ENCODE peak calls at places on chromosomes 7 and 10, in seven cellular contexts. J is colonic mucosa, C is brain microvascular endothelial cell, X is cardiac muscle cell, H is fibroblast of the aortic adventitia, P is left lung, L is cardiac fibroblast. R is an unnamed sample.

GRCh38 chr10:15310776-15311175 is 60.3 kb downstream of the FAM171A1 start:
- DNase-seq in H (no peak), J (no peak), C (no peak), L (no peak), X (no peak), P (no peak), R (no peak)

GRCh38 chr7:116269466-116269865 is 59.1 kb downstream of the TES start:
- DNase-seq in J (no peak), P (no peak), L (no peak), H (no peak), C (no peak), X (no peak), R (no peak)

GRCh38 chr7:130996841-130997231 is 262.8 kb upstream of the KLF14 start:
- DNase-seq in L (no peak), C (peak; percentile 34), P (no peak), J (peak; percentile 89), X (peak; percentile 42), H (peak; percentile 58), R (no peak)

GRCh38 chr10:62075912-62076311 is 174.4 kb downstream of the ARID5B start:
- DNase-seq in C (no peak), P (no peak), H (no peak), L (no peak), X (no peak), J (no peak), R (no peak)

GRCh38 chr7:20219446-20220292 is 2.5 kb upstream of the MACC1 start:
- DNase-seq in J (peak; percentile 88), P (peak; percentile 81), C (peak; percentile 98), H (peak; percentile 93), L (peak; percentile 90), X (peak; percentile 94), R (peak; percentile 53)

GRCh38 chr10:49628599-49628998 is 14.8 kb downstream of the CHAT start:
- DNase-seq in L (no peak), J (no peak), P (peak; percentile 16), C (no peak), H (no peak), X (no peak), R (no peak)

GRCh38 chr7:29290829-29291228 is 96.3 kb downstream of the CHN2 start:
- DNase-seq in J (no peak), H (no peak), L (no peak), P (no peak), C (no peak), X (no peak), R (no peak)

GRCh38 chr10:21527634-21528451 is 2.4 kb upstream of the SKIDA1 start:
- DNase-seq in P (no peak), X (peak; percentile 54), J (no peak), H (peak; percentile 62), C (no peak), L (peak; percentile 53), R (no peak)

GRCh38 chr7:69531050-69531449 is 67.2 kb upstream of the AUTS2 start:
- DNase-seq in J (no peak), H (no peak), C (no peak), P (no peak), L (no peak), X (no peak), R (no peak)

GRCh38 chr10:57320416-57320815 is 947.3 kb downstream of the IPMK start:
- DNase-seq in J (no peak), L (no peak), H (no peak), X (no peak), C (no peak), P (no peak), R (no peak)

GRCh38 chr10:100347568-100348195 is 649 bp downstream of the SCD start:
- DNase-seq in C (no peak), J (peak; percentile 28), P (no peak), L (no peak), H (no peak), X (no peak), R (no peak)

GRCh38 chr7:3092468-3092867 is 48.8 kb upstream of the CARD11 start:
- DNase-seq in J (peak; percentile 22), H (no peak), L (no peak), X (no peak), P (peak; percentile 35), C (peak; percentile 27), R (no peak)

GRCh38 chr7:33792041-33792440 is 113.3 kb upstream of the BMPER start:
- DNase-seq in C (no peak), P (no peak), L (no peak), X (no peak), H (no peak), J (no peak), R (no peak)

GRCh38 chr7:98196706-98197605 is 14.3 kb upstream of the BHLHA15 start:
- DNase-seq in J (no peak), H (no peak), P (no peak), L (no peak), C (no peak), X (no peak), R (no peak)

GRCh38 chr7:98194672-98195457 is 16.4 kb upstream of the BHLHA15 start:
- DNase-seq in H (no peak), P (no peak), J (no peak), L (no peak), X (no peak), C (peak; percentile 18), R (no peak)

GRCh38 chr7:98202367-98203195 is 8.7 kb upstream of the BHLHA15 start:
- DNase-seq in C (no peak), X (no peak), L (no peak), H (no peak), P (no peak), J (no peak), R (no peak)

GRCh38 chr7:98200364-98200763 is 10.9 kb upstream of the BHLHA15 start:
- DNase-seq in H (no peak), J (no peak), L (no peak), C (no peak), X (no peak), P (no peak), R (no peak)

GRCh38 chr7:98199131-98199530 is 12.1 kb upstream of the BHLHA15 start:
- DNase-seq in C (no peak), L (no peak), H (no peak), J (no peak), P (no peak), X (no peak), R (no peak)
- H3K4me3 ChIP-seq in C (no peak overlapping the region), L (no peak overlapping the region), H (no peak overlapping the region), J (no peak overlapping the region), P (no peak overlapping the region), X (no peak overlapping the region), R (no peak overlapping the region)

GRCh38 chr7:1709900-1710299 is 39.8 kb downstream of the ELFN1 start:
- DNase-seq in L (no peak), X (no peak), P (no peak), J (no peak), C (no peak), H (peak; percentile 5), R (no peak)
- TF ChIP-seq CTCF in L (peak; percentile 43), X (peak; percentile 43), P (no peak), J (no peak), C (peak; percentile 44), H (peak; percentile 48), R (peak; percentile 29)

GRCh38 chr10:116850058-116850611 is 836 bp downstream of the ENO4 start:
- DNase-seq in P (no peak), X (no peak), C (no peak), L (no peak), J (no peak), H (peak; percentile 3), R (no peak)

GRCh38 chr10:116848032-116848911 is 1.0 kb upstream of the ENO4 start:
- DNase-seq in C (no peak), L (no peak), P (no peak), X (no peak), J (no peak), H (no peak), R (no peak)

GRCh38 chr10:116852246-116852645 is 2.9 kb downstream of the ENO4 start:
- DNase-seq in C (no peak), H (no peak), X (no peak), L (no peak), J (no peak), P (no peak), R (no peak)

GRCh38 chr10:116848912-116849270 is 408 bp upstream of the ENO4 start:
- DNase-seq in H (no peak), C (no peak), P (no peak), X (no peak), J (no peak), L (peak; percentile 2), R (no peak)

DNA sequence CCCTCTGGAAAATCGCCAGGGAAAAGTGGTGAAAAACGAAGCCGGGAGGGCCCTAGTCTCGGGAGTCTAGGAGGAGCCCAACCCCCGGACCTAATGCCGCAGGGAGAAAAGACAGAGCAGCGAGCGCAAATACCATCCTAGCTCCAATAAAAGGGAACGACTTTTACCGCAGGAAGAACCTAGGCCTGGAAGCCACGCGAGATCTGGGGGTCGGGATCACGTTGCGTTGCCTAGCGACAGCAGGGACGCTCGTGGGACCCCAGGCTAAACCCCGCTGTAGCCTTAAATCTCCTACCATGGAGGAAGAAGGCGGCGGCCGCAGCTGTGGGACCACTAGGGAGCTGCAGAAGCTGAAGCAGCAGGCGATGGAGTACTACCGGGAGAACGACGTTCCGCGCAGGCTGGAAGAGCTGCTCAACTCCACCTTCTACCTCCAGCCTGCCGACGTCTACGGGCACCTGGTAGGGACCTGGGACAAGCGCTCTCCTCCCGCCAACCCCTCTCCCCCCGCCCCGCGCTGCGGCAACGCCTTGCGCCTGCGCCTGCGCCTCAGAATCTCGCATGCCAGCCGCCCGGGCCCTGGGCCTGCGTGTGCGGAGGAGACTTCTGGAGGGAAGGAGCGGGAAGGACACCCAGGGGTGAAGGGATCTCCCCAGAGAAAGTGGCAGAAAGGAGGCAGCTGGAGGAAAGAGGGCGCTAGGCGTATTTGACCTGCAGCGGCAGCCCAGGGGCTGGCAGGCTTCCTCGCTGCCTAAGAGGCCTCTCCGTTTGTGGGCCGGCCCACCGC is at the start of gene ENO4:
- DNase-seq in H (peak; percentile 65), J (peak; percentile 80), X (peak; percentile 87), C (peak; percentile 77), P (peak; percentile 85), L (peak; percentile 79), R (peak; percentile 23)
- H3K4me3 ChIP-seq in H (peak within 1 kb of the TSS; percentile 70), J (peak within 1 kb of the TSS; percentile 66), X (peak within 1 kb of the TSS; percentile 73), C (peak within 1 kb of the TSS; percentile 70), P (peak within 1 kb of the TSS; percentile 49), L (peak within 1 kb of the TSS; percentile 59), R (peak within 1 kb of the TSS; percentile 83)

GRCh38 chr7:158996214-158997109 is 140.1 kb downstream of the DYNC2I1 start:
- DNase-seq in P (no peak), C (no peak), H (no peak), J (no peak), L (no peak), X (no peak), R (no peak)

GRCh38 chr7:158994687-158995086 is 138.3 kb downstream of the DYNC2I1 start:
- DNase-seq in C (no peak), P (no peak), H (no peak), X (no peak), L (no peak), J (no peak), R (no peak)

GRCh38 chr7:158995514-158995913 is 139.2 kb downstream of the DYNC2I1 start:
- DNase-seq in X (no peak), H (no peak), L (no peak), C (no peak), P (no peak), J (no peak), R (no peak)

GRCh38 chr7:158997471-158997870 is 141.1 kb downstream of the DYNC2I1 start:
- DNase-seq in H (no peak), L (no peak), J (no peak), C (no peak), P (no peak), X (no peak), R (no peak)

DNA sequence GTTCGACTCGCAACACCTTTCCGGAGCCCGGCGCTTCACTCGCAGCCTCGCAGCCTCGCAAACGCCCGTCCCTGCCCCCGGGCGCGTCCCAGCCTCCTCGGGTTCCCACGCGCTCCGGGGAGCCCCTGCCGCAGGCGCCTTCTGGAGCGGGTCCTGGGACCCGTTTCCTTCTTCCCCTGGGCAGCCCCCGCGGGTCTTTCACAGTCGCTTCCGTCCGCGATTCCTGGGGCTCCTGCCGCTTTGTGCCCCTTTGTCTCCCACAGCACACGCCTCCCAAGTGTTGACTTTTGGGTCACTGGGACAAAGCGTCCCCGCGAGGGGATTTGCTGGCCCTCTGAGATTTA is 140.7 kb downstream of the DYNC2I1 start:
- DNase-seq in L (no peak), J (no peak), X (no peak), C (no peak), H (no peak), P (no peak), R (no peak)
- TF ChIP-seq CTCF in L (no peak), J (no peak), X (no peak), C (no peak), H (no peak), P (no peak), R (no peak)

R was measured in AG09309.